ENCODE peak calls at places on chromosomes 6 and 20, in six cellular contexts. Q is NCI-H524; I is B cell; T is stimulated activated CD8-positive, alpha-beta memory T cell treated with anti-CD3 and anti-CD28 coated beads, Interleukin-4, amount 100 ng/mL, for 24 hours; W is pulmonary artery endothelial cell; H is progenitor cell of endocrine pancreas. O is an unnamed sample.

GRCh38 chr20:63246490-63247284 is 7.6 kb downstream of the NKAIN4 start:
- DNase-seq in Q (peak), I (no peak), T (no peak), W (no peak), H (no peak), O (no peak)

GRCh38 chr20:3378138-3378537 is 29.3 kb downstream of the DNAAF9 start:
- DNase-seq in Q (no peak), I (no peak), T (no peak), W (peak), H (no peak), O (peak)

GRCh38 chr20:46505501-46505900 is 7.9 kb downstream of the ZNF334 start:
- DNase-seq in Q (no peak), I (no peak), T (no peak), W (no peak), H (no peak), O (no peak)

GRCh38 chr20:11754451-11754850 is 163.2 kb upstream of the BTBD3 start:
- DNase-seq in Q (no peak), I (no peak), T (no peak), W (no peak), H (no peak), O (peak)

GRCh38 chr20:23456416-23456815 is 3.7 kb upstream of the CST11 start:
- DNase-seq in Q (no peak), I (no peak), T (no peak), W (no peak), H (no peak), O (no peak)

GRCh38 chr6:43706788-43707187 is 19.2 kb upstream of the MRPS18A start:
- DNase-seq in Q (no peak), I (no peak), T (no peak), W (peak), H (no peak), O (peak)

GRCh38 chr6:129073651-129074419 is 190.9 kb downstream of the LAMA2 start:
- DNase-seq in Q (no peak), I (no peak), T (no peak), W (no peak), H (no peak), O (peak)

GRCh38 chr20:62700261-62700925 is 8.2 kb upstream of the NTSR1 start:
- DNase-seq in Q (peak), I (no peak), T (no peak), W (no peak), H (no peak), O (no peak)

GRCh38 chr20:49508435-49509199 is 26.1 kb upstream of the KCNB1 start:
- DNase-seq in Q (peak), I (peak), T (no peak), W (peak), H (no peak), O (peak)

GRCh38 chr20:4006640-4007039 is 8.7 kb downstream of the RNF24 start:
- DNase-seq in Q (peak), I (no peak), T (no peak), W (no peak), H (no peak), O (no peak)

GRCh38 chr6:8645212-8645611 is 209.9 kb upstream of the SLC35B3 start:
- DNase-seq in Q (no peak), I (no peak), T (no peak), W (no peak), H (no peak), O (no peak)

GRCh38 chr20:63101781-63102719 is 95.3 kb upstream of the BHLHE23 start:
- DNase-seq in Q (no peak), I (peak), T (peak), W (no peak), H (no peak), O (no peak)

GRCh38 chr6:27684264-27685211 is 211.6 kb upstream of the ZNF184 start:
- DNase-seq in Q (peak), I (no peak), T (peak), W (no peak), H (no peak), O (peak)

GRCh38 chr6:80271074-80271473 is 164.6 kb downstream of the BCKDHB start:
- DNase-seq in Q (peak), I (no peak), T (no peak), W (no peak), H (no peak), O (no peak)

GRCh38 chr6:122372647-122373046 is 26.8 kb upstream of the HSF2 start:
- DNase-seq in Q (peak), I (no peak), T (no peak), W (no peak), H (no peak), O (peak)

GRCh38 chr6:170277893-170278742 is 12.8 kb downstream of the DLL1 start:
- DNase-seq in Q (no peak), I (no peak), T (no peak), W (no peak), H (no peak), O (no peak)

GRCh38 chr6:22716721-22717120 is 147.4 kb downstream of the HDGFL1 start:
- DNase-seq in Q (no peak), I (no peak), T (no peak), W (no peak), H (no peak), O (no peak)

GRCh38 chr6:137291441-137291840 is 72.3 kb upstream of the IFNGR1 start:
- DNase-seq in Q (no peak), I (no peak), T (no peak), W (no peak), H (no peak), O (peak)

GRCh38 chr20:7608246-7608645 is 332.0 kb downstream of the HAO1 start:
- DNase-seq in Q (no peak), I (no peak), T (no peak), W (no peak), H (no peak), O (no peak)

GRCh38 chr6:119347466-119348307 is 1.9 kb downstream of the MAN1A1 start:
- DNase-seq in Q (peak), I (peak), T (peak), W (no peak), H (no peak), O (peak)

GRCh38 chr6:88813045-88813444 is 150.4 kb downstream of the RNGTT start:
- DNase-seq in Q (no peak), I (no peak), T (no peak), W (no peak), H (no peak), O (no peak)

GRCh38 chr20:40010483-40010882 is 678.6 kb downstream of the MAFB start:
- DNase-seq in Q (no peak), I (no peak), T (no peak), W (no peak), H (no peak), O (no peak)